ENCODE peak calls at places on chromosomes 13 and 19, in seven cellular contexts. V is Panc1, S is upper lobe of right lung, Y is heart right ventricle, R is pancreas, E is RWPE2, X is HCT116. K is an unnamed sample.

GRCh38 chr13:76019421-76020044 is 383.4 kb downstream of the LMO7 start:
- ATAC-seq in Y (no peak), V (peak), E (no peak), X (peak), S (peak), R (no peak), K (no peak)

GRCh38 chr13:24118576-24118975 is 41.9 kb upstream of the SPATA13 start:
- ATAC-seq in E (no peak), X (no peak), R (no peak), S (no peak), V (no peak), Y (no peak), K (no peak)

GRCh38 chr19:17778621-17779280 is 16.2 kb upstream of the B3GNT3 start:
- ATAC-seq in Y (peak), X (peak), E (peak), V (no peak), S (peak), R (peak), K (peak)

GRCh38 chr13:40146586-40147240 is 491.3 kb downstream of the COG6 start:
- ATAC-seq in E (no peak), R (no peak), X (no peak), S (no peak), Y (no peak), V (no peak), K (no peak)

GRCh38 chr19:38538793-38539528 is 78.8 kb downstream of the MAP4K1 start:
- ATAC-seq in X (no peak), V (no peak), E (no peak), R (peak), Y (no peak), S (no peak), K (no peak)

GRCh38 chr13:99704390-99704789 is 203.1 kb downstream of the TM9SF2 start:
- ATAC-seq in E (no peak), X (no peak), S (no peak), Y (no peak), V (no peak), R (no peak), K (no peak)

GRCh38 chr13:70405266-70405665 is 297.0 kb upstream of the KLHL1 start:
- ATAC-seq in R (no peak), Y (no peak), V (no peak), X (no peak), E (no peak), S (no peak), K (no peak)

GRCh38 chr13:97211986-97212385 is 10.1 kb upstream of the MBNL2 start:
- ATAC-seq in Y (no peak), R (no peak), V (peak), X (no peak), S (no peak), E (no peak), K (no peak)

GRCh38 chr19:43739419-43739818 is 15.3 kb downstream of the SMG9 start:
- ATAC-seq in X (peak), V (no peak), R (peak), Y (no peak), E (no peak), S (peak), K (no peak)

GRCh38 chr13:32446778-32447465 is 19.0 kb upstream of the N4BP2L1 start:
- ATAC-seq in V (no peak), Y (no peak), S (peak), R (no peak), E (no peak), X (no peak), K (no peak)

GRCh38 chr13:55820817-55821216 is 1319.9 kb upstream of the PRR20A start:
- ATAC-seq in S (no peak), Y (no peak), R (no peak), V (no peak), E (no peak), X (no peak), K (no peak)

GRCh38 chr13:34357435-34358232 is 539.7 kb downstream of the RFC3 start:
- ATAC-seq in R (peak), E (peak), V (peak), Y (no peak), S (no peak), X (peak), K (peak)

GRCh38 chr13:51363625-51364024 is 24.1 kb downstream of the SERPINE3 start:
- ATAC-seq in E (no peak), Y (no peak), X (no peak), R (no peak), S (no peak), V (no peak), K (no peak)

GRCh38 chr13:92074658-92075057 is 676.2 kb downstream of the GPC5 start:
- ATAC-seq in E (peak), S (peak), X (no peak), Y (no peak), R (peak), V (no peak), K (no peak)

GRCh38 chr19:3683866-3684816 is 16.1 kb downstream of the PIP5K1C start:
- ATAC-seq in E (no peak), X (peak), Y (peak), V (no peak), S (no peak), R (no peak), K (no peak)

GRCh38 chr13:24074687-24075086 is 85.8 kb upstream of the SPATA13 start:
- ATAC-seq in X (no peak), V (no peak), R (peak), S (peak), Y (peak), E (no peak), K (no peak)

GRCh38 chr13:30110301-30111070 is 196.9 kb downstream of the KATNAL1 start:
- ATAC-seq in E (no peak), S (no peak), V (no peak), X (no peak), R (no peak), Y (no peak), K (no peak)

GRCh38 chr13:30108913-30109237 is 198.5 kb downstream of the KATNAL1 start:
- ATAC-seq in Y (no peak), X (no peak), R (peak), E (peak), V (no peak), S (peak), K (no peak)

GRCh38 chr13:30107536-30108136 is 199.7 kb downstream of the KATNAL1 start:
- ATAC-seq in S (peak), X (peak), V (no peak), Y (no peak), R (no peak), E (peak), K (peak)

GRCh38 chr13:30108216-30108912 is 199.0 kb downstream of the KATNAL1 start:
- ATAC-seq in E (no peak), Y (no peak), S (no peak), V (no peak), X (no peak), R (no peak), K (no peak)

DNA sequence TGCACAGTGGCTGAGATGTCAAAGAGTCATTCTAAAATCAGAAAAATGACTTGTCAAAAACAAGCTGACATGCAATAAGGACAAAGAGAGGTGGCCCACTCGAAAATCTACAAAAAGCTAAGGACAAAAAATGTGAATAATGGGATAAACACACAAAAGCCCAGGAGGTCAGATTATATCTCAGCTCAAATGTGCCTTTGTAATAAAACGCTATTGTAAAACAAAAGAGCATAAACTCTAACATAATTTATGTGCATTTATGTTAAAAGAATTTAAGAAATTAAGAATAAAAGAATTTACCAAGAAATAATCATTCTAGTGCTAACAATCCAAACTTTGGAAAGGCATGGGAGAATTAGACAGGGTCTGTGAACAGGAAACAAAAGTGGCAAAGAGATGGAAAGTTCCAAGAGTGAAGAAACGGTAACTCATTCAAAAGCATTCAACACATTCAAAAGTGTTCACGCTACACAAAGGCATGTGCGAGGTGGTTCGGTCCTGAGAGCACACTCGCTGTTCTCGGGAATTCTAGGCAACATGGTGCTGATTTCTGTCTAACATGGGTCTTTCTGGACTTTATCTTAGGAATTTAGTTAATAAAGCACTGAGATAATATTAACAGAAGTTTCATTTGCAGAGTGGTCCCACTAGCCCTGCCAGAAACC is 197.7 kb downstream of the KATNAL1 start:
- ATAC-seq in Y (no peak), X (no peak), V (no peak), E (no peak), S (no peak), R (no peak), K (no peak)
- TF ChIP-seq CTCF in Y (no peak), X (no peak), V (no peak), E (no peak), S (no peak), R (no peak), K (no peak)

GRCh38 chr19:13883665-13884064 is 6.7 kb downstream of the NANOS3 start:
- ATAC-seq in E (no peak), Y (no peak), X (no peak), R (no peak), V (no peak), S (no peak), K (no peak)

GRCh38 chr19:13881692-13882418 is 4.9 kb downstream of the NANOS3 start:
- ATAC-seq in Y (no peak), V (no peak), X (no peak), S (no peak), R (no peak), E (no peak), K (no peak)

GRCh38 chr19:13882841-13883240 is 5.9 kb downstream of the NANOS3 start:
- ATAC-seq in R (no peak), E (no peak), Y (no peak), V (no peak), S (no peak), X (no peak), K (no peak)

GRCh38 chr19:13881231-13881691 is 4.3 kb downstream of the NANOS3 start:
- ATAC-seq in X (no peak), S (no peak), R (no peak), E (no peak), V (no peak), Y (no peak), K (no peak)

GRCh38 chr19:13882419-13882795 is 5.5 kb downstream of the NANOS3 start:
- ATAC-seq in Y (no peak), V (no peak), R (no peak), E (no peak), S (no peak), X (no peak), K (no peak)
- H3K27ac ChIP-seq in Y (peak), V (no peak), R (no peak), E (no peak), S (no peak), X (no peak), K (no peak)

DNA sequence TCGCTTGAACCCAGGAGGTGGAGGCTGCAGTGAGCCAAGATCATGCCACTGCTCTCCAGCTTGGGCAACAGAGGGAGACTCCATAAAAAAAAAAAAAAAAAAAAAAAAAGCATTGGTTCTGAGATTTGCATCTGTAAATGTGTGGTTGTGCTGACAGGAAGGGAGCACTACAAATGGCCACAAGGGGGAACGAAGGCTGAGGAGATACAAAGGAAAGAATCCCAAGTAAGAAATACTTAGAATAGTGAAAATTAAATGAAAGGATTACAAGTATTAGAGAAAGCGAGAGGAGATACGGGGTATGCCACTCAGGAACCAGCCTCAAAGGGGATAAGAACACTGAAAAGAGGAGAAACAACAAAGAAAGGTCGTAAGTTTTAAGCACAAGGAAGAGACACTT is 284.9 kb downstream of the KLF12 start:
- ATAC-seq in R (no peak), Y (no peak), V (no peak), X (peak), S (no peak), E (no peak), K (no peak)
- TF ChIP-seq CTCF in R (no peak), Y (no peak), V (peak), X (peak), S (peak), E (peak), K (no peak)

GRCh38 chr13:48748681-48749080 is 95.0 kb downstream of the CYSLTR2 start:
- ATAC-seq in E (no peak), X (no peak), V (no peak), Y (no peak), R (no peak), S (no peak), K (no peak)
- H3K27ac ChIP-seq in E (no peak), X (no peak), V (no peak), Y (peak), R (no peak), S (no peak), K (no peak)